ENCODE peak calls at places on chromosomes 13 and 19, in six cellular contexts. One of them, this sample, is unnamed.

GRCh38 chr13:44312898-44313551 is 60.6 kb upstream of the SERP2 start:
- DNase-seq in thoracic aorta: no peak
- DNase-seq in SK-N-MC: no peak
- DNase-seq in cardiac muscle cell: no peak
- DNase-seq in pancreas: no peak
- DNase-seq in ascending aorta: no peak
- DNase-seq in this sample: no peak

GRCh38 chr13:24851546-24851945 is 87.6 kb downstream of the RNF17 start:
- DNase-seq in thoracic aorta: no peak
- DNase-seq in SK-N-MC: no peak
- DNase-seq in cardiac muscle cell: no peak
- DNase-seq in pancreas: no peak
- DNase-seq in ascending aorta: no peak
- DNase-seq in this sample: no peak

GRCh38 chr13:80945328-80945727 is 604.4 kb upstream of the SPRY2 start:
- DNase-seq in thoracic aorta: no peak
- DNase-seq in SK-N-MC: no peak
- DNase-seq in cardiac muscle cell: peak
- DNase-seq in pancreas: no peak
- DNase-seq in ascending aorta: no peak
- DNase-seq in this sample: no peak

GRCh38 chr13:60969659-60970058 is 446.0 kb downstream of the PCDH20 start:
- DNase-seq in thoracic aorta: no peak
- DNase-seq in SK-N-MC: no peak
- DNase-seq in cardiac muscle cell: no peak
- DNase-seq in pancreas: no peak
- DNase-seq in ascending aorta: no peak
- DNase-seq in this sample: no peak

GRCh38 chr13:27012482-27013197 is 159.0 kb downstream of the USP12 start:
- DNase-seq in thoracic aorta: no peak
- DNase-seq in SK-N-MC: no peak
- DNase-seq in cardiac muscle cell: no peak
- DNase-seq in pancreas: no peak
- DNase-seq in ascending aorta: no peak
- DNase-seq in this sample: no peak

GRCh38 chr19:45401815-45402468 is 2.9 kb downstream of the PPP1R13L start:
- DNase-seq in thoracic aorta: no peak
- DNase-seq in SK-N-MC: no peak
- DNase-seq in cardiac muscle cell: no peak
- DNase-seq in pancreas: no peak
- DNase-seq in ascending aorta: no peak
- DNase-seq in this sample: no peak

GRCh38 chr19:5832049-5832448 is 7.5 kb downstream of the FUT6 start:
- DNase-seq in thoracic aorta: no peak
- DNase-seq in SK-N-MC: no peak
- DNase-seq in cardiac muscle cell: no peak
- DNase-seq in pancreas: no peak
- DNase-seq in ascending aorta: no peak
- DNase-seq in this sample: no peak

GRCh38 chr13:30735025-30735967 is at the start of gene ALOX5AP:
- DNase-seq in thoracic aorta: no peak
- DNase-seq in SK-N-MC: no peak
- DNase-seq in cardiac muscle cell: no peak
- DNase-seq in pancreas: no peak
- DNase-seq in ascending aorta: no peak
- DNase-seq in this sample: peak

GRCh38 chr19:16945364-16945714 is 56.5 kb downstream of the F2RL3 start:
- DNase-seq in thoracic aorta: no peak
- DNase-seq in SK-N-MC: no peak
- DNase-seq in cardiac muscle cell: no peak
- DNase-seq in pancreas: no peak
- DNase-seq in ascending aorta: no peak
- DNase-seq in this sample: no peak

GRCh38 chr13:26952551-26953138 is 192.1 kb upstream of the GPR12 start:
- DNase-seq in thoracic aorta: no peak
- DNase-seq in SK-N-MC: no peak
- DNase-seq in cardiac muscle cell: no peak
- DNase-seq in pancreas: no peak
- DNase-seq in ascending aorta: no peak
- DNase-seq in this sample: no peak

GRCh38 chr19:49954933-49955332 is 6.0 kb downstream of the SIGLEC11 start:
- DNase-seq in thoracic aorta: no peak
- DNase-seq in SK-N-MC: no peak
- DNase-seq in cardiac muscle cell: no peak
- DNase-seq in pancreas: no peak
- DNase-seq in ascending aorta: no peak
- DNase-seq in this sample: no peak

GRCh38 chr19:13096968-13097330 is 5.7 kb downstream of the LYL1 start:
- DNase-seq in thoracic aorta: no peak
- DNase-seq in SK-N-MC: no peak
- DNase-seq in cardiac muscle cell: no peak
- DNase-seq in pancreas: no peak
- DNase-seq in ascending aorta: no peak
- DNase-seq in this sample: no peak

GRCh38 chr19:12937243-12938053 is 961 bp upstream of the CALR start:
- DNase-seq in thoracic aorta: no peak
- DNase-seq in SK-N-MC: no peak
- DNase-seq in cardiac muscle cell: peak
- DNase-seq in pancreas: no peak
- DNase-seq in ascending aorta: no peak
- DNase-seq in this sample: no peak

GRCh38 chr13:81017525-81018152 is 676.7 kb upstream of the SPRY2 start:
- DNase-seq in thoracic aorta: no peak
- DNase-seq in SK-N-MC: peak
- DNase-seq in cardiac muscle cell: peak
- DNase-seq in pancreas: no peak
- DNase-seq in ascending aorta: no peak
- DNase-seq in this sample: no peak

GRCh38 chr13:40233731-40234195 is 432.7 kb downstream of the FOXO1 start:
- DNase-seq in thoracic aorta: no peak
- DNase-seq in SK-N-MC: no peak
- DNase-seq in cardiac muscle cell: no peak
- DNase-seq in pancreas: no peak
- DNase-seq in ascending aorta: no peak
- DNase-seq in this sample: no peak
- H3K27ac ChIP-seq in thoracic aorta: no peak
- H3K27ac ChIP-seq in SK-N-MC: no peak
- H3K27ac ChIP-seq in cardiac muscle cell: no peak
- H3K27ac ChIP-seq in pancreas: no peak
- H3K27ac ChIP-seq in ascending aorta: peak
- H3K27ac ChIP-seq in this sample: no peak

DNA sequence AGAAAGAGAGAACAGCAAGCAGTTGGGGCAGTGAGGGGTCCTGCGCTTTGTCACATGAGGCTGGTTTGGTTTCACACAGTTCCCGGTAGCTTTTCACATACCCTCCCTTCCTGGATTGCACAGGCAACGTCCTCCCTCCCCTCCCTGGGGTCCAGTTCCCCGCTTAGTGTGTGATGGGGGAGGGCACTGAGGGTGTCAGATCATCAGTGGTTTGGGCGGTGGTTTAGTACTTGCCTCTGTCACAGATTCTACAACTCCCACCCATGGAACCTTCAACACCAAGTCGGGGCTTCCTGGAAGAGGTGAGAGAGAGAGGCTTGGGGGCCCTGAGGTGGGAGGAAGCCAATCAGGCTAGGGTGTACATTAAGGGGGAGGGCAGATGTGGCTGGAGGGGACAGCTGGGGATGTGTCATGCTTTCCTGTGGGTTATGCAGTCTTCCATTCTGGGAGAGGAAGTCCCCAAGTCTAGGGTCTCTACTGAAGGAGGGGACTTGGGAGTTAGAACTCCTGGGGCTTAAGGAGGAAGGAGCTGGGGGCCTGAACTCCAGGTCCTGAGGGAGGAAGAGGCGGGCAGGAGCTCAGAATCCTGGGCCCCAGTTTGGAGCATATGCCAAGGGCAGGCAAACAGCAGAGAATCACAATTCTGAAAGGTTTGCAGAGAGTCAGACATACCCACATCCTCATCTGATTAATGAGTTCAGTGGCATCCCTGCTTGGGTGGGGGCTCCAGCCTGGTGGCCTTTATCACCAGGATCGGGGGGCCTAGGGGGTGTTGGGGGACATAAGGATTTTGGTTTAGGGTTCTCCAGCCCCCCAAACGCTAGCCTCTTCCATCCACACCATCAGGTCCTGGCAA is at the start of gene NKG7:
- DNase-seq in thoracic aorta: no peak
- DNase-seq in SK-N-MC: no peak
- DNase-seq in cardiac muscle cell: no peak
- DNase-seq in pancreas: no peak
- DNase-seq in ascending aorta: no peak
- DNase-seq in this sample: no peak
- H3K27ac ChIP-seq in thoracic aorta: no peak
- H3K27ac ChIP-seq in SK-N-MC: no peak
- H3K27ac ChIP-seq in cardiac muscle cell: no peak
- H3K27ac ChIP-seq in pancreas: no peak
- H3K27ac ChIP-seq in ascending aorta: no peak
- H3K27ac ChIP-seq in this sample: peak

GRCh38 chr19:7706188-7706530 is 4.2 kb upstream of the FCER2 start:
- DNase-seq in thoracic aorta: no peak
- DNase-seq in SK-N-MC: no peak
- DNase-seq in cardiac muscle cell: no peak
- DNase-seq in pancreas: no peak
- DNase-seq in ascending aorta: no peak
- DNase-seq in this sample: no peak
- H3K27ac ChIP-seq in thoracic aorta: no peak
- H3K27ac ChIP-seq in SK-N-MC: no peak
- H3K27ac ChIP-seq in cardiac muscle cell: no peak
- H3K27ac ChIP-seq in pancreas: no peak
- H3K27ac ChIP-seq in ascending aorta: no peak
- H3K27ac ChIP-seq in this sample: peak

GRCh38 chr13:33548065-33548464 is 262.5 kb upstream of the STARD13 start:
- DNase-seq in thoracic aorta: no peak
- DNase-seq in SK-N-MC: no peak
- DNase-seq in cardiac muscle cell: no peak
- DNase-seq in pancreas: no peak
- DNase-seq in ascending aorta: no peak
- DNase-seq in this sample: no peak
- H3K27ac ChIP-seq in thoracic aorta: no peak
- H3K27ac ChIP-seq in SK-N-MC: no peak
- H3K27ac ChIP-seq in cardiac muscle cell: no peak
- H3K27ac ChIP-seq in pancreas: no peak
- H3K27ac ChIP-seq in ascending aorta: no peak
- H3K27ac ChIP-seq in this sample: no peak

DNA sequence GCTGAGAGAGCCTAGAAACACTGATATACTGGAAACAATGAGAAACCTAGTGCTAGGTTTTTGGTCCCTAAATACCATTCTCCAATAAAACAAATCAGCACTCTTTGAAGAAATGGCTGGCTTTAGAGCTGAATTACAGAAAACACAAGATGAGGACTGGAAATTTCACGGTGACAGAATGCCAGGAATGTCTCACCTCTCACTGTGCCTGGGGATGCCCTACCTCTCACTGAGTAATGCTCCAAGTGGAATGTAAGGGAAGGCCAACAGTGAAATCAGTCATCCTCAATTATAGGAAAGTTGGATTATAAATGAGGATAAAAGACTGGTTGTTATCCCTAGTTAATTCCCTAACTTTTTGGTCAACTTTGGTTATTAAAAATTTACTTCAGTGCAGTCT is 259.0 kb downstream of the NALCN start:
- DNase-seq in thoracic aorta: no peak
- DNase-seq in SK-N-MC: no peak
- DNase-seq in cardiac muscle cell: no peak
- DNase-seq in pancreas: no peak
- DNase-seq in ascending aorta: no peak
- DNase-seq in this sample: no peak
- H3K27ac ChIP-seq in thoracic aorta: no peak
- H3K27ac ChIP-seq in SK-N-MC: no peak
- H3K27ac ChIP-seq in cardiac muscle cell: no peak
- H3K27ac ChIP-seq in pancreas: no peak
- H3K27ac ChIP-seq in ascending aorta: no peak
- H3K27ac ChIP-seq in this sample: no peak

DNA sequence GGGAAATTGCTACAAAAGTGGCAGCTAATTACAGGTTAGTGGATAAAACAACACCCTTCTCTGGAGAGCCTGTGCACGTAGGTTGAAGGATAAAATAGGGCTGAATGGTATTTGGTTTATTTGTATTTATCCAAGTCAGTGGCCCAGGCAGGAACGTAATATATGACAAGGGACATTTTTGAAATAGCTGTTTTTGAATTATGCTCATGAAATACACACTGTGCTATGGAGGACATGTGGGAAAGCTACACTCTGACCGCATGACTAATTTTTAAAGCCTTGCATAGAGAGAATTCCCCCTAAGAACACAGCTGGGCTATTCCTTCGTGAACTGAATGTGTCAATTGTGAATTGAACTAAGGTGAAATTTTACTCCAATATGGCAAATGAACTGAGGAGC is 292.1 kb upstream of the MAB21L1 start:
- DNase-seq in thoracic aorta: no peak
- DNase-seq in SK-N-MC: no peak
- DNase-seq in cardiac muscle cell: no peak
- DNase-seq in pancreas: no peak
- DNase-seq in ascending aorta: no peak
- DNase-seq in this sample: no peak
- H3K27ac ChIP-seq in thoracic aorta: no peak
- H3K27ac ChIP-seq in SK-N-MC: no peak
- H3K27ac ChIP-seq in cardiac muscle cell: no peak
- H3K27ac ChIP-seq in pancreas: no peak
- H3K27ac ChIP-seq in ascending aorta: no peak
- H3K27ac ChIP-seq in this sample: no peak

DNA sequence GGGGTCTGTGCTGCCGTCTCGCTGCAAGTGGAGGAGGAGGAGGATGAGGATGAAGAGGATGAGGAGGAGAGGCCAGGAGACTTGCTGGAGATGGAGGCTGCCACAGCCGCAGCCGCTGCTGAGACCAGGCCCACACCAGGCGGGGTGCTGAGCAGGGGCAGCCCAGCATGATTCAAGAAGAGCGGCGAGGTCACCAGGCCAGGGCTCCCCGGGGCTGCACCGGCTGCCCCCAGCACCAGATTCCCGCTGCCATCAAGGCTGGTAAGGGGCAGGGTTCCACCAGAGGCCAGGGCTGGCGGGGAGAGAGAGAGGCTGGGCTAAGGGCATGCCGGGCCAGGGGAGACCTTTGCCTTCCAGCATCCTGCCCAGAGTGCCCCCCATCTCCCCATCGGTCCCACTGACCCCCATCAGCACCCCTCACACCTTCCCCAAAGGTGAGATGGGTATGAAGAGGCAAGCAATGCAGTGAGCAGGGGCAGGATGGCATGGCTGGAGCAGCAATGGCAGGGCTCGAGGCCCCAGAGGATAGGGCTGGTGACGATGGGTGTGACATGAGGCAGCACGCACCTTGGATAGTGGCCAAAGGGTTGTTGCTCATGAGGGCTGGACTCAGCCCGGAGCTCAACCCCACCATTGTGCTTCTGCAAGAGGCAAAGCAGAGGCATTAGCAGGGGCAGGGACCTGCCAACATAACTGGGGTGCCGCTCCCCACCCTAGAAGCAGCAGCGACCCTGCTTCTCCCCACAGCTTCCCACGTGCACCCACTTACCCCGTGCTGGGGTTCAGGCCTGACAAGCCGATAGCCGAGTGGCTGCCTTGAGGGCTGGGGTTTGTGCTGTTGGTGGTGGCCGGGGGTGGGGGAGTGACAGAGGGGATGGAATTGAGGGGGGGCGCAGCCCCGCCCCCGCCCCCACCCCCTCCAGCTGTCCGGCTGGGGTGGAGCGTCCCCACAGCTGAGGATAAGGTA is 15.6 kb downstream of the ZNF574 start:
- DNase-seq in thoracic aorta: no peak
- DNase-seq in SK-N-MC: no peak
- DNase-seq in cardiac muscle cell: peak
- DNase-seq in pancreas: no peak
- DNase-seq in ascending aorta: no peak
- DNase-seq in this sample: no peak
- H3K27ac ChIP-seq in thoracic aorta: no peak
- H3K27ac ChIP-seq in SK-N-MC: no peak
- H3K27ac ChIP-seq in cardiac muscle cell: no peak
- H3K27ac ChIP-seq in pancreas: no peak
- H3K27ac ChIP-seq in ascending aorta: no peak
- H3K27ac ChIP-seq in this sample: no peak

This sample was measured in naive thymus-derived CD4-positive, alpha-beta T cell.